ENCODE peak calls at places on chromosomes 12 and 14, in ten cellular contexts. G is GM10248, Y is AG10803, I is Caco-2, E is A549, B is HepG2, U is fibroblast of lung, H is RWPE1, R is osteocyte, D is stomach. F is an unnamed sample.
A peak's percentile ranks its signal among the peaks of the same experiment; 100 is the strongest.

GRCh38 chr12:95766356-95767019 is 24.1 kb downstream of the NTN4 start:
- DNase-seq in G (no peak), Y (no peak), I (no peak), E (no peak), B (peak; percentile 84), U (no peak), H (no peak), R (no peak), D (no peak), F (no peak)

GRCh38 chr12:96329018-96329417 is 71.2 kb downstream of the CDK17 start:
- DNase-seq in G (no peak), Y (no peak), I (no peak), E (no peak), B (no peak), U (no peak), H (no peak), R (no peak), D (no peak), F (no peak)

GRCh38 chr14:68848253-68848652 is 55.4 kb upstream of the ZFP36L1 start:
- DNase-seq in G (no peak), Y (no peak), I (no peak), E (no peak), B (no peak), U (no peak), H (no peak), R (no peak), D (no peak), F (no peak)

GRCh38 chr12:51351913-51352532 is 5.5 kb upstream of the CELA1 start:
- DNase-seq in G (no peak), Y (peak; percentile 58), I (peak; percentile 52), E (peak; percentile 46), B (peak; percentile 30), U (peak; percentile 60), H (no peak), R (no peak), D (no peak), F (peak; percentile 82)

GRCh38 chr14:79281244-79282199 is 929.8 kb downstream of the DIO2 start:
- DNase-seq in G (no peak), Y (no peak), I (no peak), E (no peak), B (no peak), U (no peak), H (no peak), R (no peak), D (no peak), F (no peak)

GRCh38 chr14:48814562-48814961 is 771.6 kb downstream of the RPS29 start:
- DNase-seq in G (no peak), Y (no peak), I (no peak), E (no peak), B (no peak), U (no peak), H (no peak), R (no peak), D (no peak), F (no peak)

GRCh38 chr12:109130755-109131521 is 14.6 kb downstream of the ACACB start:
- DNase-seq in G (no peak), Y (no peak), I (no peak), E (no peak), B (no peak), U (no peak), H (no peak), R (no peak), D (peak; percentile 71), F (no peak)

GRCh38 chr12:33649992-33650391 is 210.4 kb upstream of the SYT10 start:
- DNase-seq in G (no peak), Y (no peak), I (no peak), E (no peak), B (no peak), U (no peak), H (no peak), R (no peak), D (no peak), F (no peak)

GRCh38 chr14:77076118-77076631 is 21.9 kb upstream of the CIPC start:
- DNase-seq in G (no peak), Y (no peak), I (no peak), E (no peak), B (peak; percentile 19), U (peak; percentile 85), H (no peak), R (no peak), D (peak; percentile 58), F (peak; percentile 98)

GRCh38 chr12:10968765-10969456 is 17.8 kb downstream of the TAS2R50 start:
- DNase-seq in G (no peak), Y (peak; percentile 67), I (no peak), E (no peak), B (no peak), U (peak; percentile 76), H (no peak), R (no peak), D (peak; percentile 66), F (peak; percentile 94)

GRCh38 chr12:82793882-82794281 is 107.2 kb downstream of the TMTC2 start:
- DNase-seq in G (no peak), Y (no peak), I (no peak), E (no peak), B (no peak), U (no peak), H (no peak), R (no peak), D (no peak), F (no peak)

GRCh38 chr14:31024577-31025334 is 693 bp upstream of the AP4S1 start:
- DNase-seq in G (no peak), Y (no peak), I (no peak), E (no peak), B (no peak), U (peak; percentile 34), H (no peak), R (no peak), D (no peak), F (no peak)

GRCh38 chr12:75959506-75959905 is 72.1 kb downstream of the PHLDA1 start:
- DNase-seq in G (no peak), Y (peak; percentile 54), I (no peak), E (no peak), B (no peak), U (no peak), H (no peak), R (no peak), D (no peak), F (no peak)

GRCh38 chr12:99152337-99152736 is 495.2 kb upstream of the GARIN6 start:
- DNase-seq in G (no peak), Y (no peak), I (no peak), E (no peak), B (no peak), U (no peak), H (no peak), R (no peak), D (no peak), F (no peak)

GRCh38 chr12:68623984-68624383 is 13.3 kb downstream of the RAP1B start:
- DNase-seq in G (no peak), Y (peak; percentile 74), I (no peak), E (no peak), B (no peak), U (no peak), H (no peak), R (no peak), D (no peak), F (no peak)

GRCh38 chr12:47360771-47361388 is 281.1 kb upstream of the AMIGO2 start:
- DNase-seq in G (no peak), Y (no peak), I (no peak), E (no peak), B (no peak), U (no peak), H (no peak), R (no peak), D (no peak), F (peak; percentile 31)

GRCh38 chr14:20934148-20934762 is 21.0 kb upstream of the RNASE2 start:
- DNase-seq in G (peak; percentile 34), Y (peak; percentile 9), I (no peak), E (peak; percentile 19), B (no peak), U (peak; percentile 5), H (no peak), R (no peak), D (peak; percentile 36), F (peak; percentile 14)
- TF ChIP-seq CTCF in G (peak; percentile 33), Y (peak; percentile 46), I (no peak), E (peak; percentile 30), B (peak; percentile 52), U (peak; percentile 36), H (peak; percentile 36), R (peak; percentile 47), D (peak; percentile 45), F (peak; percentile 50)

GRCh38 chr14:83764656-83765055 is 1765.3 kb upstream of the FLRT2 start:
- DNase-seq in G (no peak), Y (no peak), I (no peak), E (no peak), B (no peak), U (no peak), H (no peak), R (no peak), D (no peak), F (no peak)

GRCh38 chr14:83765200-83765599 is 1764.7 kb upstream of the FLRT2 start:
- DNase-seq in G (no peak), Y (no peak), I (no peak), E (no peak), B (no peak), U (no peak), H (no peak), R (no peak), D (no peak), F (no peak)
- TF ChIP-seq CTCF in G (no peak), Y (no peak), I (no peak), E (no peak), B (no peak), U (no peak), H (no peak), R (no peak), D (no peak), F (no peak)

GRCh38 chr14:37591311-37591940 is 3.6 kb downstream of the FOXA1 start:
- DNase-seq in G (no peak), Y (no peak), I (peak; percentile 85), E (no peak), B (no peak), U (no peak), H (no peak), R (no peak), D (peak; percentile 65), F (no peak)

GRCh38 chr14:37593496-37594237 is 1.4 kb downstream of the FOXA1 start:
- DNase-seq in G (no peak), Y (no peak), I (no peak), E (no peak), B (no peak), U (no peak), H (no peak), R (no peak), D (no peak), F (no peak)

GRCh38 chr14:37591941-37592287 is 3.1 kb downstream of the FOXA1 start:
- DNase-seq in G (no peak), Y (no peak), I (peak; percentile 83), E (no peak), B (no peak), U (no peak), H (no peak), R (no peak), D (peak; percentile 64), F (no peak)

GRCh38 chr14:37594238-37594915 is 672 bp downstream of the FOXA1 start:
- DNase-seq in G (no peak), Y (peak; percentile 67), I (peak; percentile 89), E (peak; percentile 75), B (peak; percentile 99), U (peak; percentile 84), H (peak; percentile 61), R (no peak), D (peak; percentile 82), F (peak; percentile 87)

GRCh38 chr14:37592288-37593274 is 2.5 kb downstream of the FOXA1 start:
- DNase-seq in G (no peak), Y (no peak), I (peak; percentile 78), E (no peak), B (no peak), U (no peak), H (no peak), R (no peak), D (no peak), F (no peak)
- TF ChIP-seq CTCF in G (no peak), Y (no peak), I (no peak), E (no peak), B (no peak), U (no peak), H (no peak), R (no peak), D (no peak), F (no peak)

GRCh38 chr14:91138511-91139359 is 24.9 kb downstream of the DGLUCY start:
- DNase-seq in G (peak; percentile 36), Y (peak; percentile 24), I (peak; percentile 61), E (peak; percentile 28), B (peak; percentile 40), U (peak; percentile 38), H (peak; percentile 16), R (no peak), D (no peak), F (peak; percentile 48)
- TF ChIP-seq CTCF in G (peak; percentile 45), Y (peak; percentile 61), I (peak; percentile 58), E (peak; percentile 41), B (peak; percentile 55), U (peak; percentile 34), H (peak; percentile 19), R (peak; percentile 46), D (peak; percentile 30), F (peak; percentile 57)

F was measured in fibroblast of pulmonary artery.